ENCODE peak calls at places on chromosomes 3 and 15, in six cellular contexts. One of them, this sample, is unnamed.

GRCh38 chr3:65948833-65949573 is 89.7 kb downstream of the MAGI1 start:
- DNase-seq in HepG2: no peak
- DNase-seq in A549: no peak
- DNase-seq in GM12878: no peak
- DNase-seq in endothelial cell of umbilical vein: peak
- DNase-seq in K562: no peak
- DNase-seq in this sample: no peak

GRCh38 chr3:40035177-40035576 is 225.8 kb downstream of the MYRIP start:
- DNase-seq in HepG2: no peak
- DNase-seq in A549: no peak
- DNase-seq in GM12878: no peak
- DNase-seq in endothelial cell of umbilical vein: no peak
- DNase-seq in K562: no peak
- DNase-seq in this sample: no peak

GRCh38 chr3:66418432-66419052 is 82.3 kb downstream of the LRIG1 start:
- DNase-seq in HepG2: no peak
- DNase-seq in A549: no peak
- DNase-seq in GM12878: no peak
- DNase-seq in endothelial cell of umbilical vein: peak
- DNase-seq in K562: no peak
- DNase-seq in this sample: no peak

GRCh38 chr3:180036678-180037455 is at the start of gene PEX5L:
- DNase-seq in HepG2: peak
- DNase-seq in A549: no peak
- DNase-seq in GM12878: no peak
- DNase-seq in endothelial cell of umbilical vein: peak
- DNase-seq in K562: no peak
- DNase-seq in this sample: peak

GRCh38 chr3:43584043-43584826 is 37.6 kb downstream of the ANO10 start:
- DNase-seq in HepG2: no peak
- DNase-seq in A549: no peak
- DNase-seq in GM12878: no peak
- DNase-seq in endothelial cell of umbilical vein: peak
- DNase-seq in K562: peak
- DNase-seq in this sample: no peak

GRCh38 chr15:94584833-94585244 is 353.5 kb downstream of the MCTP2 start:
- DNase-seq in HepG2: no peak
- DNase-seq in A549: no peak
- DNase-seq in GM12878: peak
- DNase-seq in endothelial cell of umbilical vein: peak
- DNase-seq in K562: no peak
- DNase-seq in this sample: peak

GRCh38 chr3:66276705-66277274 is 56.0 kb downstream of the SLC25A26 start:
- DNase-seq in HepG2: peak
- DNase-seq in A549: peak
- DNase-seq in GM12878: no peak
- DNase-seq in endothelial cell of umbilical vein: peak
- DNase-seq in K562: peak
- DNase-seq in this sample: peak

GRCh38 chr3:31165399-31165860 is 271.0 kb upstream of the GADL1 start:
- DNase-seq in HepG2: no peak
- DNase-seq in A549: no peak
- DNase-seq in GM12878: no peak
- DNase-seq in endothelial cell of umbilical vein: peak
- DNase-seq in K562: no peak
- DNase-seq in this sample: no peak

GRCh38 chr3:63585927-63586326 is 66.5 kb upstream of the SNTN start:
- DNase-seq in HepG2: no peak
- DNase-seq in A549: no peak
- DNase-seq in GM12878: no peak
- DNase-seq in endothelial cell of umbilical vein: no peak
- DNase-seq in K562: no peak
- DNase-seq in this sample: no peak

GRCh38 chr3:188272481-188273372 is 118.8 kb downstream of the LPP start:
- DNase-seq in HepG2: peak
- DNase-seq in A549: no peak
- DNase-seq in GM12878: no peak
- DNase-seq in endothelial cell of umbilical vein: peak
- DNase-seq in K562: no peak
- DNase-seq in this sample: peak

GRCh38 chr3:48435774-48436476 is 4.0 kb downstream of the CCDC51 start:
- DNase-seq in HepG2: peak
- DNase-seq in A549: peak
- DNase-seq in GM12878: peak
- DNase-seq in endothelial cell of umbilical vein: peak
- DNase-seq in K562: peak
- DNase-seq in this sample: peak

GRCh38 chr15:60935130-60935529 is 294.0 kb downstream of the RORA start:
- DNase-seq in HepG2: no peak
- DNase-seq in A549: no peak
- DNase-seq in GM12878: no peak
- DNase-seq in endothelial cell of umbilical vein: no peak
- DNase-seq in K562: no peak
- DNase-seq in this sample: no peak

GRCh38 chr3:62875103-62876002 is at the start of gene CADPS:
- DNase-seq in HepG2: no peak
- DNase-seq in A549: no peak
- DNase-seq in GM12878: no peak
- DNase-seq in endothelial cell of umbilical vein: no peak
- DNase-seq in K562: no peak
- DNase-seq in this sample: no peak

GRCh38 chr15:77907824-77908751 is 169.4 kb downstream of the TBC1D2B start:
- DNase-seq in HepG2: peak
- DNase-seq in A549: no peak
- DNase-seq in GM12878: no peak
- DNase-seq in endothelial cell of umbilical vein: no peak
- DNase-seq in K562: peak
- DNase-seq in this sample: peak

GRCh38 chr15:39321977-39322376 is 258.9 kb upstream of the THBS1 start:
- DNase-seq in HepG2: no peak
- DNase-seq in A549: no peak
- DNase-seq in GM12878: no peak
- DNase-seq in endothelial cell of umbilical vein: no peak
- DNase-seq in K562: no peak
- DNase-seq in this sample: no peak

GRCh38 chr15:73373221-73373620 is 4.5 kb upstream of the HCN4 start:
- DNase-seq in HepG2: no peak
- DNase-seq in A549: no peak
- DNase-seq in GM12878: no peak
- DNase-seq in endothelial cell of umbilical vein: no peak
- DNase-seq in K562: no peak
- DNase-seq in this sample: no peak

GRCh38 chr3:54733079-54733478 is 194.8 kb downstream of the LRTM1 start:
- DNase-seq in HepG2: no peak
- DNase-seq in A549: no peak
- DNase-seq in GM12878: no peak
- DNase-seq in endothelial cell of umbilical vein: no peak
- DNase-seq in K562: no peak
- DNase-seq in this sample: no peak

GRCh38 chr3:138938877-138939562 is 7.9 kb downstream of the FOXL2 start:
- DNase-seq in HepG2: no peak
- DNase-seq in A549: no peak
- DNase-seq in GM12878: no peak
- DNase-seq in endothelial cell of umbilical vein: no peak
- DNase-seq in K562: no peak
- DNase-seq in this sample: peak

GRCh38 chr15:41735033-41735432 is 39.3 kb upstream of the MAPKBP1 start:
- DNase-seq in HepG2: no peak
- DNase-seq in A549: no peak
- DNase-seq in GM12878: no peak
- DNase-seq in endothelial cell of umbilical vein: no peak
- DNase-seq in K562: no peak
- DNase-seq in this sample: no peak

GRCh38 chr3:161305095-161305991 is 66.0 kb downstream of the SPTSSB start:
- DNase-seq in HepG2: no peak
- DNase-seq in A549: peak
- DNase-seq in GM12878: no peak
- DNase-seq in endothelial cell of umbilical vein: peak
- DNase-seq in K562: peak
- DNase-seq in this sample: peak

GRCh38 chr15:76158250-76158649 is 98.5 kb downstream of the TMEM266 start:
- DNase-seq in HepG2: no peak
- DNase-seq in A549: no peak
- DNase-seq in GM12878: no peak
- DNase-seq in endothelial cell of umbilical vein: no peak
- DNase-seq in K562: no peak
- DNase-seq in this sample: no peak

GRCh38 chr15:62846131-62846804 is 196.3 kb upstream of the TPM1 start:
- DNase-seq in HepG2: no peak
- DNase-seq in A549: no peak
- DNase-seq in GM12878: no peak
- DNase-seq in endothelial cell of umbilical vein: no peak
- DNase-seq in K562: no peak
- DNase-seq in this sample: no peak

GRCh38 chr3:186807231-186807630 is 949 bp upstream of the RFC4 start:
- DNase-seq in HepG2: no peak
- DNase-seq in A549: no peak
- DNase-seq in GM12878: no peak
- DNase-seq in endothelial cell of umbilical vein: no peak
- DNase-seq in K562: no peak
- DNase-seq in this sample: peak
- H3K4me3 ChIP-seq in HepG2: peak
- H3K4me3 ChIP-seq in A549: peak
- H3K4me3 ChIP-seq in GM12878: peak
- H3K4me3 ChIP-seq in endothelial cell of umbilical vein: no peak
- H3K4me3 ChIP-seq in K562: peak
- H3K4me3 ChIP-seq in this sample: peak

DNA sequence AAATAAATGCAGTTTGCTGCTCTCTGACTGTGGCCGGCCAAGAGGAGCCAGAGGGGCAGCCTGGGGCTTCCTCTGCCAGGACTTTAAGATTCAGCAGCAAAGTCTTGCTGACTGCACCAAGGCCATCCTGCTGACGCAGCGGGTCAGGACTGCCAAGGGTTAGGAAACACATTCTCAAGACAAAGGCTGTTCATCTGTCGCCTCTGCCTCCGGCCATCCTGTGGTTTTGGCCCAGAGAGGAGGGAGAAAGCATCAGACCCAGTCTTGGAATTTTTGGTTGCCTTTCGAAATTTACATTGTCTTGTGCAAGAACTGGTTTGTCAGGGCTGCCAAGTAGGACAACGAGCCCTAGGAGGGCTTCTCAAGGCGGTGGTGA is 42.8 kb upstream of the RHO start:
- DNase-seq in HepG2: no peak
- DNase-seq in A549: no peak
- DNase-seq in GM12878: no peak
- DNase-seq in endothelial cell of umbilical vein: peak
- DNase-seq in K562: no peak
- DNase-seq in this sample: no peak
- TF ChIP-seq MYC in HepG2: no peak
- TF ChIP-seq MYC in A549: no peak
- TF ChIP-seq MYC in GM12878: no peak
- TF ChIP-seq MYC in endothelial cell of umbilical vein: no peak
- TF ChIP-seq MYC in K562: no peak
- TF ChIP-seq MYC in this sample: no peak

GRCh38 chr3:129425619-129426018 is 2.8 kb downstream of the EFCAB12 start:
- DNase-seq in HepG2: no peak
- DNase-seq in A549: no peak
- DNase-seq in GM12878: no peak
- DNase-seq in endothelial cell of umbilical vein: no peak
- DNase-seq in K562: no peak
- DNase-seq in this sample: no peak

GRCh38 chr3:129428020-129428381 is 435 bp downstream of the EFCAB12 start:
- DNase-seq in HepG2: no peak
- DNase-seq in A549: no peak
- DNase-seq in GM12878: no peak
- DNase-seq in endothelial cell of umbilical vein: no peak
- DNase-seq in K562: no peak
- DNase-seq in this sample: no peak

GRCh38 chr3:129429597-129429996 is 1.2 kb upstream of the EFCAB12 start:
- DNase-seq in HepG2: no peak
- DNase-seq in A549: no peak
- DNase-seq in GM12878: no peak
- DNase-seq in endothelial cell of umbilical vein: no peak
- DNase-seq in K562: no peak
- DNase-seq in this sample: no peak

GRCh38 chr3:129429080-129429451 is 630 bp upstream of the EFCAB12 start:
- DNase-seq in HepG2: no peak
- DNase-seq in A549: no peak
- DNase-seq in GM12878: no peak
- DNase-seq in endothelial cell of umbilical vein: no peak
- DNase-seq in K562: no peak
- DNase-seq in this sample: no peak

GRCh38 chr3:129428382-129429079 is at the start of gene EFCAB12:
- DNase-seq in HepG2: peak
- DNase-seq in A549: peak
- DNase-seq in GM12878: no peak
- DNase-seq in endothelial cell of umbilical vein: peak
- DNase-seq in K562: peak
- DNase-seq in this sample: no peak
- H3K4me3 ChIP-seq in HepG2: peak
- H3K4me3 ChIP-seq in A549: peak
- H3K4me3 ChIP-seq in GM12878: peak
- H3K4me3 ChIP-seq in endothelial cell of umbilical vein: peak
- H3K4me3 ChIP-seq in K562: peak
- H3K4me3 ChIP-seq in this sample: no peak

DNA sequence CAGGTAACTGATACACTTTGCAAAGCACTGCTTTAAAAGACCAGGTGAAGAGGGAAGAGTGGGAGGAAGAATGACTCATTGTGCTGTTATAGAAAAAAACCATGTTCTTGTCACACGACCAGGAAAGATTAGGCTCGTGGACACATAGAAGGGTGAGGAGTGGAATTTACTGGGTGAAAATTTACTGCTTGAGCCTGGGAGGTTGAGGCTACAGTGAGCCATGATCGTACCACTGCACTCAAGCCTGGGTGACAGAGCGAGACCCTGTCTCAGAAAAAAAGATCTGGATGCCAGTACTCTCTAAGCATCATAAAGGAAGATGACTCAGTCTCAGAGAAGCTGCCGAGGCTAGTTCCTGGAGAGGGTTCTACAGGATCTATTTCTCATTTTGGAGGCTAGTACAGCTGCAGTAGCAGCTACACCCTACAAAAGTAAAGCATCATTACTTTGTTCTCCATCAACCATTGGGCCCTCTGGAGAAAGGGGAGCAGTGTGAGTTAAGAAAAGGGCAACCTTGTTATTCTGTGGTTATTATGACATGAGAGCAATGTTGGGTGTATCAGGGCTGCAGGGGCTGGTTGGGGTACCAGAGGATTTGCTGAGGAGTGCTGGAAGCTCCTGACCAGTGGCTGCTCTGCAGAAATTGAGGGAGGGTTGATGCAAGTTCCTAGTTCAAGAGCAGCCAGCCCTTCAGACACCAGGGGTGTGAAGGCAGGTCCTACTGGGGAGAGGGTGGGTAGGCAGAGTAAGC is 75.4 kb downstream of the CMTM8 start:
- DNase-seq in HepG2: no peak
- DNase-seq in A549: no peak
- DNase-seq in GM12878: no peak
- DNase-seq in endothelial cell of umbilical vein: peak
- DNase-seq in K562: no peak
- DNase-seq in this sample: no peak
- TF ChIP-seq MYC in HepG2: no peak
- TF ChIP-seq MYC in A549: no peak
- TF ChIP-seq MYC in GM12878: no peak
- TF ChIP-seq MYC in endothelial cell of umbilical vein: no peak
- TF ChIP-seq MYC in K562: no peak
- TF ChIP-seq MYC in this sample: no peak

GRCh38 chr15:67165653-67166260 is 88.7 kb downstream of the AAGAB start:
- DNase-seq in HepG2: no peak
- DNase-seq in A549: no peak
- DNase-seq in GM12878: no peak
- DNase-seq in endothelial cell of umbilical vein: peak
- DNase-seq in K562: no peak
- DNase-seq in this sample: no peak
- H3K4me3 ChIP-seq in HepG2: no peak
- H3K4me3 ChIP-seq in A549: no peak
- H3K4me3 ChIP-seq in GM12878: no peak
- H3K4me3 ChIP-seq in endothelial cell of umbilical vein: no peak
- H3K4me3 ChIP-seq in K562: no peak
- H3K4me3 ChIP-seq in this sample: no peak

GRCh38 chr3:52827866-52828376 is 2.6 kb downstream of the ITIH4 start:
- DNase-seq in HepG2: peak
- DNase-seq in A549: peak
- DNase-seq in GM12878: no peak
- DNase-seq in endothelial cell of umbilical vein: no peak
- DNase-seq in K562: no peak
- DNase-seq in this sample: no peak
- TF ChIP-seq MYC in HepG2: no peak
- TF ChIP-seq MYC in A549: no peak
- TF ChIP-seq MYC in GM12878: no peak
- TF ChIP-seq MYC in endothelial cell of umbilical vein: no peak
- TF ChIP-seq MYC in K562: no peak
- TF ChIP-seq MYC in this sample: no peak